ENCODE peak calls at places on chromosomes 5 and 9, in six cellular contexts. One of them, this sample, is unnamed. For H3K9me3, the result is how much of the 10 kb centered on the place peaks cover.

GRCh38 chr9:100317706-100318105 is 35.0 kb downstream of the TEX10 start:
- DNase-seq in PC-9: no peak
- DNase-seq in GM12878: no peak
- DNase-seq in tibial nerve: no peak
- DNase-seq in heart right ventricle: no peak
- DNase-seq in OCI-LY7: no peak
- DNase-seq in this sample: no peak

GRCh38 chr9:96874947-96875459 is 20.7 kb upstream of the ZNF782 start:
- DNase-seq in GM12878: peak
- DNase-seq in PC-9: peak
- DNase-seq in heart right ventricle: no peak
- DNase-seq in tibial nerve: no peak
- DNase-seq in OCI-LY7: peak
- DNase-seq in this sample: no peak

GRCh38 chr9:13721481-13722235 is 442.2 kb upstream of the MPDZ start:
- DNase-seq in tibial nerve: no peak
- DNase-seq in PC-9: no peak
- DNase-seq in GM12878: no peak
- DNase-seq in heart right ventricle: no peak
- DNase-seq in OCI-LY7: no peak
- DNase-seq in this sample: no peak

GRCh38 chr9:78326564-78326963 is 29.6 kb downstream of the PSAT1 start:
- DNase-seq in OCI-LY7: no peak
- DNase-seq in PC-9: no peak
- DNase-seq in GM12878: no peak
- DNase-seq in heart right ventricle: no peak
- DNase-seq in tibial nerve: no peak
- DNase-seq in this sample: no peak

GRCh38 chr9:129362287-129363098 is 184.4 kb upstream of the IER5L start:
- DNase-seq in tibial nerve: no peak
- DNase-seq in GM12878: no peak
- DNase-seq in heart right ventricle: no peak
- DNase-seq in PC-9: peak
- DNase-seq in OCI-LY7: peak
- DNase-seq in this sample: no peak

GRCh38 chr5:149749481-149750365 is 19.6 kb downstream of the PPARGC1B start:
- DNase-seq in tibial nerve: no peak
- DNase-seq in OCI-LY7: no peak
- DNase-seq in GM12878: no peak
- DNase-seq in PC-9: peak
- DNase-seq in heart right ventricle: no peak
- DNase-seq in this sample: no peak

GRCh38 chr5:140565780-140566095 is 1.1 kb downstream of the SLC35A4 start:
- DNase-seq in OCI-LY7: no peak
- DNase-seq in PC-9: no peak
- DNase-seq in GM12878: no peak
- DNase-seq in heart right ventricle: no peak
- DNase-seq in tibial nerve: no peak
- DNase-seq in this sample: no peak

GRCh38 chr5:179998485-179998884 is 73.1 kb downstream of the RNF130 start:
- DNase-seq in tibial nerve: no peak
- DNase-seq in PC-9: no peak
- DNase-seq in OCI-LY7: no peak
- DNase-seq in GM12878: no peak
- DNase-seq in heart right ventricle: no peak
- DNase-seq in this sample: no peak

GRCh38 chr9:121863931-121864330 is 212.5 kb downstream of the DAB2IP start:
- DNase-seq in tibial nerve: no peak
- DNase-seq in GM12878: no peak
- DNase-seq in PC-9: no peak
- DNase-seq in OCI-LY7: no peak
- DNase-seq in heart right ventricle: no peak
- DNase-seq in this sample: no peak

GRCh38 chr9:135224921-135225541 is 137.6 kb downstream of the OLFM1 start:
- DNase-seq in PC-9: no peak
- DNase-seq in GM12878: no peak
- DNase-seq in tibial nerve: no peak
- DNase-seq in heart right ventricle: no peak
- DNase-seq in OCI-LY7: no peak
- DNase-seq in this sample: no peak
- H3K9me3 ChIP-seq in PC-9: under half
- H3K9me3 ChIP-seq in GM12878: under half
- H3K9me3 ChIP-seq in tibial nerve: under half
- H3K9me3 ChIP-seq in heart right ventricle: under half
- H3K9me3 ChIP-seq in OCI-LY7: under half
- H3K9me3 ChIP-seq in this sample: under half

GRCh38 chr9:118170032-118170955 is 466.1 kb downstream of the TLR4 start:
- DNase-seq in PC-9: no peak
- DNase-seq in GM12878: no peak
- DNase-seq in OCI-LY7: peak
- DNase-seq in tibial nerve: peak
- DNase-seq in heart right ventricle: peak
- DNase-seq in this sample: no peak
- TF ChIP-seq CTCF in PC-9: peak
- TF ChIP-seq CTCF in GM12878: peak
- TF ChIP-seq CTCF in OCI-LY7: peak
- TF ChIP-seq CTCF in tibial nerve: peak
- TF ChIP-seq CTCF in heart right ventricle: peak
- TF ChIP-seq CTCF in this sample: peak

DNA sequence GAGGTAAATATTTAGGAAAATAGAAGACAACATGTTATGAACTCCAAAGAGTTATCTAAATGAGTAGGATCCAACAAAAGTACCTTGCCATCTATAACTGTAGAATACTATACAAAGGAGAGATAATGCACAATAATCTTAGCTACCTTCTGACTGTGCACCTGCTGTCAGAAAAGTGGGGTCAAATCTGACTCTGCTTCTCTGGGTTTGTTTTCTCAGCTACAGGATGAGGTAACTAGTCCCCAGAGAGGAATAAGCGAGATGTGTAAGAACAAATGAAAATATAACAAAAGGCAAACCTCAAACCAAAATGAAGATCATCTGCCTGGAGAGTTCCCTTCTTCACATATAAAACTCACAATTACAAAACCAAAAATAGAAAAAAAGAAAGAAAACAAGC is 204.8 kb downstream of the DCP2 start:
- DNase-seq in OCI-LY7: no peak
- DNase-seq in tibial nerve: no peak
- DNase-seq in GM12878: no peak
- DNase-seq in PC-9: no peak
- DNase-seq in heart right ventricle: no peak
- DNase-seq in this sample: no peak
- H3K4me3 ChIP-seq in OCI-LY7: no peak
- H3K4me3 ChIP-seq in tibial nerve: no peak
- H3K4me3 ChIP-seq in GM12878: no peak
- H3K4me3 ChIP-seq in PC-9: no peak
- H3K4me3 ChIP-seq in heart right ventricle: no peak
- H3K4me3 ChIP-seq in this sample: no peak

GRCh38 chr5:2491846-2492245 is 259.6 kb downstream of the IRX2 start:
- DNase-seq in OCI-LY7: no peak
- DNase-seq in PC-9: no peak
- DNase-seq in tibial nerve: no peak
- DNase-seq in GM12878: no peak
- DNase-seq in heart right ventricle: no peak
- DNase-seq in this sample: no peak
- H3K9me3 ChIP-seq in OCI-LY7: under half
- H3K9me3 ChIP-seq in PC-9: under half
- H3K9me3 ChIP-seq in tibial nerve: under half
- H3K9me3 ChIP-seq in GM12878: under half
- H3K9me3 ChIP-seq in heart right ventricle: under half
- H3K9me3 ChIP-seq in this sample: under half

GRCh38 chr5:96026334-96027065 is 64.8 kb upstream of the ELL2 start:
- DNase-seq in PC-9: no peak
- DNase-seq in heart right ventricle: no peak
- DNase-seq in tibial nerve: no peak
- DNase-seq in OCI-LY7: no peak
- DNase-seq in GM12878: no peak
- DNase-seq in this sample: no peak

GRCh38 chr5:96022971-96023370 is 61.3 kb upstream of the ELL2 start:
- DNase-seq in tibial nerve: no peak
- DNase-seq in heart right ventricle: no peak
- DNase-seq in GM12878: no peak
- DNase-seq in OCI-LY7: no peak
- DNase-seq in PC-9: no peak
- DNase-seq in this sample: no peak

GRCh38 chr5:96017951-96018350 is 56.3 kb upstream of the ELL2 start:
- DNase-seq in tibial nerve: no peak
- DNase-seq in GM12878: no peak
- DNase-seq in OCI-LY7: no peak
- DNase-seq in PC-9: no peak
- DNase-seq in heart right ventricle: no peak
- DNase-seq in this sample: no peak

GRCh38 chr5:96024683-96025475 is 63.2 kb upstream of the ELL2 start:
- DNase-seq in OCI-LY7: no peak
- DNase-seq in heart right ventricle: no peak
- DNase-seq in GM12878: no peak
- DNase-seq in PC-9: no peak
- DNase-seq in tibial nerve: no peak
- DNase-seq in this sample: no peak

DNA sequence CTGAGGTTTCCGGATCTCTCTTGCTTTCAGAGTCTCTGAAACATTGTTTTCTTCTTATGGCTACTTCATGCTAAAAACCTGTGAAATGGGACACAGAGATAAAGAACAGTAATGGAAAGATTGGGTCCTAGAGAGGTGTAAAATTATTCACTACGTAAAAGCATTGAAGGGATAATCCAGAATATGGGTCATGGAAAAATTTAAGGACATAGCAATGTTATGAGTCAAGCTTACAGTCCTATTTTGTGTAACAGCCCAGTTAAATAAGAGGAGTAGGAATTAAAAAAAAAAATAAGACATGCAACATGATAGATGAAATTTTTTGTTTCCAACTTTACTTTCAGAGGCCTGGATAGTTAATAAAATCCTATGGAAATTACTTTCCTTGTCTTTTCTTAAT is 61.9 kb upstream of the ELL2 start:
- DNase-seq in OCI-LY7: no peak
- DNase-seq in PC-9: no peak
- DNase-seq in tibial nerve: no peak
- DNase-seq in heart right ventricle: no peak
- DNase-seq in GM12878: no peak
- DNase-seq in this sample: no peak
- TF ChIP-seq CTCF in OCI-LY7: no peak
- TF ChIP-seq CTCF in PC-9: no peak
- TF ChIP-seq CTCF in tibial nerve: no peak
- TF ChIP-seq CTCF in heart right ventricle: no peak
- TF ChIP-seq CTCF in GM12878: no peak
- TF ChIP-seq CTCF in this sample: no peak

GRCh38 chr9:37407468-37407867 is 15.0 kb upstream of the GRHPR start:
- DNase-seq in tibial nerve: no peak
- DNase-seq in GM12878: no peak
- DNase-seq in PC-9: no peak
- DNase-seq in heart right ventricle: no peak
- DNase-seq in OCI-LY7: peak
- DNase-seq in this sample: no peak
- H3K4me3 ChIP-seq in tibial nerve: no peak
- H3K4me3 ChIP-seq in GM12878: peak
- H3K4me3 ChIP-seq in PC-9: no peak
- H3K4me3 ChIP-seq in heart right ventricle: no peak
- H3K4me3 ChIP-seq in OCI-LY7: peak
- H3K4me3 ChIP-seq in this sample: no peak

DNA sequence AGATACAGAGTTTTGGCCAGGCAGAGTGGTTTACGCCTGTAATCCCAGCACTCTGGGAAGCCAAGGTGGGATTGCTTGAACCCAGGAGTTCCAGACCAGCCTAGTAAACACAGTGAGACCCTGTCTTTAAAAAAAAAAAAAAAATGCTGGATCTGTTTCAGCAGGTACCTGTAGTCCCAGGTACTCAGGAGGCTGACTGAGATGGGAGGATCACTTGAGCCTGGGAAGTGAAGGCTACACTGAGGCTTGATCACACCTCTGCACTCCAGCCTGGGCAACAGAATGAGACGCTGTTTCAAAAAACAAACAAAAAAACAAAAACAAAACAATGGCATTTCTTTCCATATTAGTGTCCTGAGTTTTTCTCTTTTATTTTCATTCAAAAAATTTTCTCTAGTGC is 19.0 kb downstream of the UNC13B start:
- DNase-seq in PC-9: no peak
- DNase-seq in tibial nerve: no peak
- DNase-seq in GM12878: no peak
- DNase-seq in heart right ventricle: no peak
- DNase-seq in OCI-LY7: no peak
- DNase-seq in this sample: no peak
- H3K9me3 ChIP-seq in PC-9: under half
- H3K9me3 ChIP-seq in tibial nerve: under half
- H3K9me3 ChIP-seq in GM12878: under half
- H3K9me3 ChIP-seq in heart right ventricle: under half
- H3K9me3 ChIP-seq in OCI-LY7: under half
- H3K9me3 ChIP-seq in this sample: under half

GRCh38 chr5:108345541-108346171 is 36.2 kb downstream of the FBXL17 start:
- DNase-seq in tibial nerve: no peak
- DNase-seq in heart right ventricle: no peak
- DNase-seq in GM12878: peak
- DNase-seq in OCI-LY7: peak
- DNase-seq in PC-9: peak
- DNase-seq in this sample: no peak
- TF ChIP-seq CTCF in tibial nerve: peak
- TF ChIP-seq CTCF in heart right ventricle: no peak
- TF ChIP-seq CTCF in GM12878: peak
- TF ChIP-seq CTCF in OCI-LY7: peak
- TF ChIP-seq CTCF in PC-9: peak
- TF ChIP-seq CTCF in this sample: peak

DNA sequence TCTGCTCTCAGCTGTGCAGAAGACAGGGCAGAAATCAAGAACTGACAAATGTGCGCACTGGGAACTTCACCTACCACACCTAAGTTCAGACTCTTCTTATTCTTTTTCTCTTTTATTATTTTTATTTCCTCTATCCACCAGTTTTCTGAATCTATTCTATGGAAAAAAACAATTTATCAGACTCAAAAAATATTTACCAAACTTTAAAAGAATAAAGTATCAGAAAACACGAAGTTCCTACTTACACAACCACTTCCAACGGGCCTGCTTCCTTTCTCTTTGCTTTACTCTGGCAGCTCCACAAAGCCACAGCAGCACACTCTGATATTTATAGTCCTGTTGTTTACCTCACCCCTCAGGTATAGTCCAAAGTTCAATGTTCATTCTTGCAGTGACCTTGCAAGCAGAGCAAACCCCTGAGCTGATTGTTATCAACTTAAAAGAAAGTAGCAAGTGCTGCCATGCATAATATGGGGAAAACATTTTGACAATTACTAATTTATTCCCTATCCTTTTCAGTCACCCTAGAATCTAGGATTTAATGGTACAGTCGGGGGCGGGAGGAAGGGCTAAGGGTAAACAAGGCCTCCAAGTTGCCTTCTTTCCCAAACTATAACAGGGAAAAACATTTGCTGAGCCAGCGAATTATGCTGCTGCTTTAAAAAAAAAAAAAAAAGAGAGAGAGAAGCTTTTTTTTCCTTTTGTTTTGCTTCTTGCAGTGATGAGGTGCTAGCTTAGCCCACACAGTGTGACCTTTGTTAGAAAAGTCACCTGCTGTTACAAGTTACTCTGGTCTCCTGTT is at the start of gene SELENOP:
- DNase-seq in heart right ventricle: peak
- DNase-seq in PC-9: peak
- DNase-seq in tibial nerve: peak
- DNase-seq in GM12878: peak
- DNase-seq in OCI-LY7: no peak
- DNase-seq in this sample: peak
- H3K4me3 ChIP-seq in heart right ventricle: peak
- H3K4me3 ChIP-seq in PC-9: no peak
- H3K4me3 ChIP-seq in tibial nerve: peak
- H3K4me3 ChIP-seq in GM12878: no peak
- H3K4me3 ChIP-seq in OCI-LY7: no peak
- H3K4me3 ChIP-seq in this sample: peak

This sample was measured in tibial artery.